ENCODE peak calls at places on chromosomes 16 and 17, in seven cellular contexts. Z is nephron progenitor cell, Q is occipital lobe, B is EL, J is neural crest cell, M is mucosa of gallbladder, X is cardiac muscle cell. H is an unnamed sample.

GRCh38 chr17:17926840-17927449 is 45.3 kb downstream of the TOM1L2 start:
- DNase-seq in X (no peak), M (no peak), Q (no peak), Z (no peak), J (no peak), B (no peak), H (no peak)

GRCh38 chr17:20032636-20033035 is 23.5 kb downstream of the SPECC1 start:
- DNase-seq in M (no peak), J (no peak), X (no peak), Z (no peak), B (no peak), Q (no peak), H (no peak)

GRCh38 chr17:78651551-78651950 is 74.4 kb upstream of the DNAH17 start:
- DNase-seq in Q (no peak), J (no peak), Z (no peak), X (peak), B (no peak), M (no peak), H (no peak)

GRCh38 chr16:56262148-56262878 is 71.0 kb downstream of the GNAO1 start:
- DNase-seq in M (peak), Z (no peak), B (no peak), X (no peak), J (no peak), Q (no peak), H (no peak)

GRCh38 chr16:83953796-83954576 is 946 bp downstream of the OSGIN1 start:
- DNase-seq in M (no peak), B (peak), J (no peak), Q (no peak), X (peak), Z (no peak), H (no peak)

GRCh38 chr17:77999413-78000173 is 41.1 kb downstream of the TNRC6C start:
- DNase-seq in M (no peak), B (peak), Z (no peak), Q (no peak), X (peak), J (no peak), H (no peak)

GRCh38 chr16:50316848-50317630 is 50.7 kb downstream of the ADCY7 start:
- DNase-seq in B (no peak), Q (no peak), Z (no peak), X (no peak), M (no peak), J (no peak), H (no peak)

GRCh38 chr16:87794485-87795078 is 28.8 kb upstream of the KLHDC4 start:
- DNase-seq in M (no peak), X (no peak), Q (no peak), B (no peak), J (no peak), Z (no peak), H (no peak)

GRCh38 chr17:67203818-67204217 is 41.2 kb downstream of the HELZ start:
- DNase-seq in Z (no peak), M (no peak), Q (no peak), X (no peak), J (no peak), B (no peak), H (no peak)

GRCh38 chr16:1661826-1662225 is 16.3 kb upstream of the JPT2 start:
- DNase-seq in Z (no peak), J (no peak), Q (no peak), M (no peak), X (no peak), B (no peak), H (no peak)

GRCh38 chr16:47847220-47847970 is 308.4 kb downstream of the ABCC12 start:
- DNase-seq in M (no peak), X (peak), J (no peak), Q (no peak), Z (no peak), B (peak), H (no peak)

GRCh38 chr17:43118679-43119615 is 6.2 kb downstream of the BRCA1 start:
- DNase-seq in X (peak), Z (no peak), M (no peak), Q (no peak), B (no peak), J (no peak), H (no peak)

GRCh38 chr16:85462405-85463227 is 150.5 kb upstream of the GSE1 start:
- DNase-seq in Z (peak), B (peak), J (no peak), M (no peak), Q (no peak), X (peak), H (no peak)

GRCh38 chr17:48814504-48814903 is 2.5 kb downstream of the TTLL6 start:
- DNase-seq in Z (peak), J (peak), B (peak), Q (no peak), X (peak), M (peak), H (peak)

GRCh38 chr17:59046192-59046591 is 60.5 kb downstream of the TRIM37 start:
- DNase-seq in M (no peak), J (no peak), Z (no peak), Q (no peak), X (peak), B (no peak), H (no peak)

GRCh38 chr17:62823111-62823895 is 15.2 kb upstream of the MARCHF10 start:
- DNase-seq in B (peak), Q (no peak), X (peak), J (no peak), M (no peak), Z (no peak), H (no peak)

GRCh38 chr17:81123052-81124048 is 42.0 kb upstream of the PVALEF start:
- DNase-seq in M (no peak), Z (no peak), J (no peak), B (no peak), Q (no peak), X (no peak), H (no peak)

GRCh38 chr16:66335704-66336329 is 30.7 kb upstream of the CDH5 start:
- DNase-seq in X (peak), J (no peak), Q (peak), M (no peak), B (peak), Z (no peak), H (no peak)

GRCh38 chr17:47323382-47324223 is at the start of gene EFCAB13:
- DNase-seq in B (peak), X (peak), Z (peak), M (peak), J (peak), Q (peak), H (peak)

GRCh38 chr16:48547530-48547929 is 62.5 kb downstream of the N4BP1 start:
- DNase-seq in B (no peak), Z (no peak), X (no peak), M (no peak), Q (no peak), J (no peak), H (no peak)

GRCh38 chr17:14068542-14069250 is 608 bp upstream of the COX10 start:
- DNase-seq in Z (no peak), Q (no peak), X (no peak), B (no peak), M (no peak), J (no peak), H (no peak)

GRCh38 chr16:64864232-64864803 is 257.5 kb downstream of the CDH11 start:
- DNase-seq in J (no peak), B (peak), M (no peak), X (peak), Q (no peak), Z (no peak), H (no peak)

GRCh38 chr17:9307313-9307998 is 268.2 kb downstream of the STX8 start:
- DNase-seq in Q (no peak), Z (no peak), X (peak), B (peak), J (no peak), M (no peak), H (no peak)

GRCh38 chr17:32333187-32333586 is 8.8 kb downstream of the C17orf75 start:
- DNase-seq in Q (no peak), B (no peak), Z (no peak), M (no peak), J (no peak), X (no peak), H (no peak)

GRCh38 chr17:70338946-70339354 is 169.6 kb downstream of the KCNJ2 start:
- DNase-seq in X (no peak), Z (no peak), Q (no peak), B (no peak), J (no peak), M (no peak), H (no peak)

GRCh38 chr16:50448522-50448921 is 79.7 kb upstream of the BRD7 start:
- DNase-seq in M (no peak), B (no peak), X (no peak), Z (no peak), Q (no peak), J (no peak), H (no peak)

GRCh38 chr17:18219016-18219415 is 6.4 kb upstream of the LLGL1 start:
- DNase-seq in B (peak), Q (no peak), Z (no peak), J (no peak), X (peak), M (no peak), H (no peak)

GRCh38 chr17:83113792-83114191 is 34.4 kb downstream of the METRNL start:
- DNase-seq in M (no peak), X (no peak), J (no peak), Z (no peak), B (no peak), Q (no peak), H (no peak)

GRCh38 chr17:49842846-49843245 is 5.0 kb downstream of the TAC4 start:
- DNase-seq in Q (no peak), J (no peak), B (no peak), M (no peak), X (no peak), Z (no peak), H (no peak)

GRCh38 chr16:48194828-48195566 is 39.2 kb upstream of the ABCC12 start:
- DNase-seq in Q (no peak), Z (no peak), B (peak), J (no peak), X (peak), M (peak), H (no peak)